ENCODE peak calls at places on chromosomes 12 and 14, in eight cellular contexts. W is esophagus squamous epithelium, I is AG09309, E is foreskin keratinocyte, V is stomach, D is Peyer's patch, X is astrocyte of the spinal cord, Y is DND-41. C is an unnamed sample.

GRCh38 chr12:16228067-16228466 is 49.4 kb downstream of the SLC15A5 start:
- DNase-seq in Y (no peak), X (no peak), D (no peak), I (no peak), E (no peak), W (no peak), V (no peak), C (no peak)

GRCh38 chr14:50318031-50318626 is 6.0 kb downstream of the DMAC2L start:
- DNase-seq in E (peak; percentile 26), D (no peak), I (peak; percentile 29), W (no peak), V (no peak), Y (no peak), X (peak; percentile 55), C (no peak)

GRCh38 chr12:83826112-83826511 is 1086.5 kb downstream of the SLC6A15 start:
- DNase-seq in X (peak; percentile 12), E (peak; percentile 49), W (no peak), Y (peak; percentile 10), D (no peak), V (peak; percentile 35), I (no peak), C (peak; percentile 25)

GRCh38 chr12:64522316-64522715 is 70.4 kb downstream of the TBK1 start:
- DNase-seq in Y (peak; percentile 75), D (no peak), E (peak; percentile 17), W (no peak), X (peak; percentile 61), V (no peak), I (no peak), C (no peak)

GRCh38 chr14:69619007-69619406 is 7.6 kb downstream of the SUSD6 start:
- DNase-seq in W (no peak), I (no peak), V (no peak), X (peak; percentile 43), D (no peak), E (peak; percentile 25), Y (no peak), C (no peak)

GRCh38 chr14:78902010-78902623 is 731.9 kb downstream of the NRXN3 start:
- DNase-seq in I (peak; percentile 10), V (peak; percentile 31), D (no peak), Y (peak; percentile 14), X (peak; percentile 22), E (no peak), W (no peak), C (peak; percentile 3)

GRCh38 chr12:122078141-122079037 is at the start of gene MLXIP:
- DNase-seq in I (no peak), E (peak; percentile 82), W (peak; percentile 58), V (peak; percentile 96), X (peak; percentile 94), Y (peak; percentile 89), D (peak; percentile 97), C (peak; percentile 98)

GRCh38 chr12:128133321-128134050 is 133.5 kb upstream of the TMEM132C start:
- DNase-seq in V (no peak), I (no peak), X (no peak), W (no peak), D (no peak), Y (no peak), E (no peak), C (no peak)

GRCh38 chr12:110657747-110658146 is 31.2 kb downstream of the HVCN1 start:
- DNase-seq in D (no peak), W (no peak), X (no peak), E (no peak), I (no peak), V (no peak), Y (no peak), C (no peak)

GRCh38 chr12:109291531-109292341 is 17.3 kb downstream of the FOXN4 start:
- DNase-seq in Y (no peak), I (no peak), E (no peak), V (peak; percentile 34), X (peak; percentile 24), W (no peak), D (peak; percentile 64), C (no peak)

GRCh38 chr14:72611956-72612500 is 281.9 kb downstream of the DPF3 start:
- DNase-seq in I (no peak), V (no peak), X (no peak), W (no peak), D (no peak), E (no peak), Y (no peak), C (no peak)

GRCh38 chr12:49079796-49080195 is 10.0 kb upstream of the RHEBL1 start:
- DNase-seq in W (no peak), V (no peak), Y (no peak), E (no peak), I (no peak), X (no peak), D (no peak), C (no peak)

GRCh38 chr14:75646762-75647161 is 13.9 kb downstream of the ERG28 start:
- DNase-seq in Y (no peak), I (no peak), V (no peak), X (no peak), D (no peak), W (no peak), E (no peak), C (no peak)

GRCh38 chr12:124315316-124315924 is 20.5 kb downstream of the RFLNA start:
- DNase-seq in Y (no peak), W (no peak), X (no peak), I (no peak), E (no peak), D (no peak), V (no peak), C (no peak)

GRCh38 chr14:98633380-98633779 is 638.6 kb downstream of the BCL11B start:
- DNase-seq in X (peak; percentile 1), D (no peak), I (no peak), Y (no peak), W (no peak), E (no peak), V (no peak), C (no peak)

GRCh38 chr14:71780822-71781221 is 151.4 kb upstream of the RGS6 start:
- DNase-seq in I (no peak), E (no peak), V (no peak), Y (no peak), W (no peak), X (no peak), D (no peak), C (no peak)

GRCh38 chr12:91902860-91903683 is 242.6 kb downstream of the BTG1 start:
- DNase-seq in Y (no peak), X (no peak), V (no peak), D (no peak), I (no peak), E (peak; percentile 68), W (no peak), C (no peak)

GRCh38 chr12:106096376-106096775 is 42.4 kb downstream of the NUAK1 start:
- DNase-seq in Y (no peak), X (peak; percentile 54), E (no peak), W (no peak), I (no peak), V (peak; percentile 28), D (no peak), C (no peak)

GRCh38 chr12:92128612-92129011 is 17.0 kb downstream of the BTG1 start:
- DNase-seq in I (no peak), V (no peak), X (no peak), Y (no peak), D (no peak), E (no peak), W (no peak), C (no peak)

GRCh38 chr12:100027671-100028070 is 42.9 kb upstream of the ANKS1B start:
- DNase-seq in V (no peak), Y (no peak), I (no peak), W (no peak), D (no peak), X (no peak), E (no peak), C (no peak)

GRCh38 chr12:46891306-46891705 is 65.5 kb upstream of the SLC38A4 start:
- DNase-seq in V (no peak), Y (no peak), E (no peak), D (no peak), X (peak; percentile 50), I (no peak), W (no peak), C (no peak)

GRCh38 chr12:97568336-97569180 is 106.0 kb downstream of the RMST start:
- DNase-seq in X (no peak), E (peak; percentile 98), D (no peak), Y (no peak), V (peak; percentile 53), I (no peak), W (no peak), C (no peak)

GRCh38 chr12:69783365-69783764 is 41.7 kb upstream of the MYRFL start:
- DNase-seq in E (peak; percentile 72), Y (no peak), D (no peak), V (no peak), X (no peak), W (no peak), I (no peak), C (no peak)

GRCh38 chr12:69779928-69780327 is 41.3 kb downstream of the RAB3IP start:
- DNase-seq in X (peak; percentile 42), Y (no peak), E (peak; percentile 35), I (no peak), V (no peak), W (no peak), D (no peak), C (no peak)
- TF ChIP-seq CTCF in X (peak; percentile 60), Y (no peak), E (peak; percentile 70), I (peak; percentile 43), V (no peak), W (no peak), D (no peak), C (no peak)

GRCh38 chr14:91399868-91400640 is 17.6 kb downstream of the CCDC88C start:
- DNase-seq in D (peak; percentile 74), X (no peak), Y (no peak), V (peak; percentile 56), I (no peak), W (no peak), E (no peak), C (peak; percentile 55)
- TF ChIP-seq CTCF in D (no peak), X (no peak), Y (no peak), V (no peak), I (no peak), W (no peak), E (no peak), C (no peak)

GRCh38 chr12:69318225-69318624 is 30.0 kb upstream of the LYZ start:
- DNase-seq in W (no peak), E (no peak), V (no peak), X (no peak), Y (no peak), D (no peak), I (no peak), C (no peak)
- TF ChIP-seq CTCF in W (no peak), E (no peak), V (no peak), X (no peak), Y (no peak), D (no peak), I (no peak), C (no peak)

GRCh38 chr14:34678735-34679134 is 35.7 kb downstream of the CFL2 start:
- DNase-seq in W (no peak), V (no peak), D (no peak), E (no peak), I (no peak), X (no peak), Y (no peak), C (no peak)

GRCh38 chr14:34678306-34678705 is 36.1 kb downstream of the CFL2 start:
- DNase-seq in V (no peak), W (no peak), E (peak; percentile 1), X (peak; percentile 29), Y (no peak), D (no peak), I (no peak), C (no peak)

GRCh38 chr14:34684578-34684977 is 29.8 kb downstream of the CFL2 start:
- DNase-seq in I (no peak), V (no peak), Y (no peak), X (peak; percentile 20), W (no peak), E (peak; percentile 5), D (no peak), C (no peak)

GRCh38 chr14:34682787-34683321 is 31.5 kb downstream of the CFL2 start:
- DNase-seq in Y (no peak), D (no peak), E (no peak), V (no peak), X (peak; percentile 50), I (no peak), W (no peak), C (peak; percentile 52)

GRCh38 chr14:34680806-34681479 is 33.5 kb downstream of the CFL2 start:
- DNase-seq in Y (no peak), X (no peak), V (no peak), I (no peak), W (no peak), D (no peak), E (no peak), C (no peak)
- TF ChIP-seq CTCF in Y (no peak), X (no peak), V (no peak), I (no peak), W (no peak), D (no peak), E (no peak), C (no peak)

C was measured in GM20000.